ENCODE peak calls at places on chromosome 9, in six cellular contexts. C is WTC11, I is K562, O is GM23338, F is GM12878, R is H1. B is an unnamed sample.

GRCh38 chr9:115209601-115210306 is 91.8 kb upstream of the TNC start:
- DNase-seq in C (no peak), I (no peak), O (no peak), F (peak; percentile 56), R (no peak), B (no peak)

GRCh38 chr9:79611091-79611614 is 39.4 kb downstream of the TLE4 start:
- DNase-seq in C (no peak), I (no peak), O (peak; percentile 23), F (no peak), R (no peak), B (no peak)

GRCh38 chr9:7368410-7369292 is 430.9 kb downstream of the DMAC1 start:
- DNase-seq in C (no peak), I (no peak), O (no peak), F (no peak), R (no peak), B (no peak)

GRCh38 chr9:112914524-112914923 is 23.8 kb upstream of the SLC46A2 start:
- DNase-seq in C (no peak), I (no peak), O (no peak), F (no peak), R (no peak), B (no peak)

GRCh38 chr9:107976767-107977166 is 487.2 kb upstream of the KLF4 start:
- DNase-seq in C (no peak), I (no peak), O (no peak), F (no peak), R (no peak), B (no peak)

GRCh38 chr9:101479337-101480045 is 43.9 kb upstream of the ALDOB start:
- DNase-seq in C (no peak), I (no peak), O (peak; percentile 45), F (no peak), R (no peak), B (no peak)

GRCh38 chr9:86485359-86485758 is 131.1 kb upstream of the TUT7 start:
- DNase-seq in C (no peak), I (no peak), O (no peak), F (no peak), R (no peak), B (no peak)

GRCh38 chr9:1047605-1048235 is 2.4 kb upstream of the DMRT2 start:
- DNase-seq in C (peak; percentile 35), I (no peak), O (peak; percentile 52), F (no peak), R (no peak), B (no peak)

GRCh38 chr9:103789686-103790085 is 304.4 kb upstream of the SMC2 start:
- DNase-seq in C (no peak), I (peak; percentile 4), O (peak; percentile 1), F (no peak), R (no peak), B (peak; percentile 16)

GRCh38 chr9:81825831-81826540 is 102.2 kb upstream of the SPATA31D4 start:
- DNase-seq in C (no peak), I (no peak), O (no peak), F (no peak), R (no peak), B (no peak)

GRCh38 chr9:76729980-76730737 is 34.1 kb upstream of the PCA3 start:
- DNase-seq in C (no peak), I (no peak), O (no peak), F (no peak), R (no peak), B (peak; percentile 4)

GRCh38 chr9:128370367-128370751 is 815 bp upstream of the URM1 start:
- DNase-seq in C (no peak), I (no peak), O (no peak), F (no peak), R (no peak), B (no peak)

DNA sequence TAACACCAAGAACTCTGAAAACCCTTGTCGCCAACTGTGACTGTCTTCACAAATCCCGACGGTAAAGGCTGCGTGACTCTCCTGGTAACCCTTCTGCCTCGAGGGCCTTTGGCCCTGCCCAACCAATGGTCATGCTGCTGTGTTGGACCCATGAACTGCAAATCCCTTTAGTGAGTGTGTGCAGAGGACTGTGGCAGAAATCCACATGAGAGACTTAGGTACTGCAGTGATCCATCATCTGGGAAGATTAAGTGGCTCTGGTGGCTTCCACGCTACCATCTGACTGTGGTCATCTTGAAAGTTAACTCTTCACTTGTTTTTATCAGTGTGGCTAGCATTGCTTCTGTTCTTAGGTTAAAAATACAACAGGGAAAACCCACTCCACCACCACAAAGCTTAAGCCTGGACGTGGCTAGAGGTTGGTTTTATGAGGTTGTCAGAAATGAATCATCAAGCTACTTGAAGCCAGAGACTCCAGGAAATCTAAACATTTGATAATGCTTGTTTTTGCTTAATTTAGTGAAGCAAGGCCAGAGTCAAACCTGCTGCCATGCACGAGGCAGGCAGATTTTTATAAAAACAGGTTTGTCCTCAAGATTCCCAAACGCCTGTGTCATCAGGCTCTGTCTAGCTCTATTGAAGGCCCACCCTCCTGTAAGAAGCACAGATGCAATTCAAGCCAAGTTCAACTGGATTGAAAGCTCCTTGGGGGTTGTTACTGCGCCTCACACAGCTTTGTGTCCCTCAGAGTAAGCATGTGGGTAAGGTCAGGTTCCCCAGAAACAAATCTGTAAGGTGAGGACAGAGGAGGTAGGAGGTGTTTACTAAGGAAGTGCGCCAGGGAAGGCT is 52.7 kb upstream of the ERCC6L2 start:
- DNase-seq in C (no peak), I (no peak), O (no peak), F (peak; percentile 84), R (no peak), B (no peak)
- TF ChIP-seq CREB1 in C (no peak), I (no peak), O (no peak), F (peak; percentile 58), R (no peak), B (no peak)

GRCh38 chr9:34963577-34963976 is 5.5 kb downstream of the PHF24 start:
- DNase-seq in C (no peak), I (no peak), O (no peak), F (no peak), R (no peak), B (no peak)

GRCh38 chr9:34958411-34958982 is 412 bp downstream of the PHF24 start:
- DNase-seq in C (no peak), I (no peak), O (no peak), F (no peak), R (no peak), B (no peak)

GRCh38 chr9:34964458-34964857 is 6.4 kb downstream of the PHF24 start:
- DNase-seq in C (no peak), I (no peak), O (no peak), F (no peak), R (no peak), B (no peak)

GRCh38 chr9:34962530-34962929 is 4.4 kb downstream of the PHF24 start:
- DNase-seq in C (no peak), I (no peak), O (no peak), F (no peak), R (no peak), B (no peak)

DNA sequence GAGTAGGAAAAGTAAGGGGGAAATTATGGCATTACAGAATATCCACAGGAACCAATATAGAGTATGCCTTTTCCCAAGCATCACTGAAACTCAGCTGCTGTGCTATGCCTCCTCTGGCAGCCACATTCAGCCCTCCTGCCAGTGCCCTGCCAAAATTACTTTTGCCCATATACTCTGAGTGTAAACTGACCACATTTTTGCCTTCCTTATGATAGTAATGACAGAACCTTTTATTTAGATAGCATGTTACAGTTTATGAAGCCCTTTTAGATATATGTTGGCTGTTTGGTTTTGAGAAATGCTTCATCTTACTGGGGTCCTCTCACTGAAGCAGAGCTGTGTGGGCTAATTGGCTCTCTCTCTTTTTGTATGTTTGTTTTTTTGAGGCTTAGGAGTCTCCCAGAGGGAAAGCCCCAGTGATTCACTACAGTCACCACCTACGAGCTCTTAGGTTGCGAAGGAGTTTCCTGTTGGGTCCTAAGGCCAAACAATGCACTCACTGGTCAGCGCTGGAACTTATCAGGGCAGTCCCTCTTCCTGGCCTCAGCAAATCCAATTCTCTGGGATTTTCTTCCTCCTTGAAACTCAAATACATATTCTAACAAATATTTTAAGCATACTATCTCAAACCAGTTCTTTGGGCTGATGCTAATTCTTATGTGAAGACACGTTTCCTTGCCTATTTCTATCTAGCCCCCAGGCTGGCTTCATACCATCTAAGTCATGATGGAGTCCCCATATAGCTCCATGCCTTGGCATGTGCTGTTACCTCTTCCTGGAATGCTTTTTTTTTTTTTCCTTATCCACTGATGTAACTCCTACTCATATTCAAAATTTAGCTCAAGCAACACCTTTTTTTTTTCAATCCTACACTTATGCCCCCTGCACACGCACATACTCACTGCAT is 3.7 kb downstream of the PHF24 start:
- DNase-seq in C (no peak), I (no peak), O (peak; percentile 21), F (no peak), R (no peak), B (no peak)
- TF ChIP-seq CREB1 in C (no peak), I (no peak), O (no peak), F (no peak), R (no peak), B (no peak)

DNA sequence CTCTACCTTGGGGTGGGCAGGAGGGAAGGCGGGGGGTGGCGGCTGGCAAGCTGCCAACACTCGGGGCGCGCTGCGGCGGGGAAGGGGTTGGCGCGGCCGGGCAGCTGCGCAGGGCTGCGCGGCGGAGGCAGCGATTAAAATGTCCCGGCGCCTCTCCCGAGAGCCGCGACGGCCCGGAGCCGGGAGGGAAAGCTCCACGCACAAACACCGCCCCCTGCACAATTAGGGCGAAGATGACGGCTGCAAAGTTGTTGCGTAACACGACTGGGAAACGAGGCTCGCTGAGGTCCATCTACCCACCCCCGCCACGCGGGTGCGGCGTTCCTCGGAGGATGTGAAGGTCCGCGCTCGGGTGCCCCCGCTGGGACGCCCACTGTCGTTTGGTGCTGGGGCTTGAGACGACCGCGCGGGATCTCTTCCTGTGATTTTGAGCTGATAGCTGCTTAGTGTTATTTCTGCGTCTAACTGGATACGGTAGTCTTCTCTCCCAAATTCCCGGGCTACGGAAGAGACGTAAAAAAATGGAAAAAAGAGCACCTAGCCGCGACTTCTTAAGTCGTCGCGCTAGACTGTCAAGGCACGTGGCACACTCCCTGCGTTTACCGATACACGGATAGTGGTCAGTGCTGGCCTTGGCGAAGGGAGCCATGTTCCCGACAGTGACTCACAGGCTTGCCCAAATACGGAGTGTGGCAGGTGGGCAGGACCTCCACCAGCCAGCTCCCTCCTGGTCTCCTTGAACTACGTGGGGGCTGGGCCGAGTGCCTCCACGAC is 958 bp upstream of the NFIL3 start:
- DNase-seq in C (peak; percentile 33), I (peak; percentile 64), O (peak; percentile 69), F (no peak), R (no peak), B (peak; percentile 48)
- TF ChIP-seq CREB1 in C (no peak), I (no peak), O (no peak), F (no peak), R (no peak), B (no peak)

GRCh38 chr9:95004452-95005275 is 278.2 kb downstream of the AOPEP start:
- DNase-seq in C (peak; percentile 45), I (peak; percentile 80), O (peak; percentile 73), F (no peak), R (no peak), B (peak; percentile 48)

GRCh38 chr9:95005276-95006141 is 279.0 kb downstream of the AOPEP start:
- DNase-seq in C (no peak), I (no peak), O (peak; percentile 39), F (no peak), R (no peak), B (no peak)

GRCh38 chr9:95008151-95008771 is 281.8 kb downstream of the AOPEP start:
- DNase-seq in C (no peak), I (no peak), O (no peak), F (no peak), R (no peak), B (peak; percentile 86)

GRCh38 chr9:95009459-95009858 is 283.0 kb downstream of the AOPEP start:
- DNase-seq in C (no peak), I (no peak), O (no peak), F (no peak), R (no peak), B (no peak)

DNA sequence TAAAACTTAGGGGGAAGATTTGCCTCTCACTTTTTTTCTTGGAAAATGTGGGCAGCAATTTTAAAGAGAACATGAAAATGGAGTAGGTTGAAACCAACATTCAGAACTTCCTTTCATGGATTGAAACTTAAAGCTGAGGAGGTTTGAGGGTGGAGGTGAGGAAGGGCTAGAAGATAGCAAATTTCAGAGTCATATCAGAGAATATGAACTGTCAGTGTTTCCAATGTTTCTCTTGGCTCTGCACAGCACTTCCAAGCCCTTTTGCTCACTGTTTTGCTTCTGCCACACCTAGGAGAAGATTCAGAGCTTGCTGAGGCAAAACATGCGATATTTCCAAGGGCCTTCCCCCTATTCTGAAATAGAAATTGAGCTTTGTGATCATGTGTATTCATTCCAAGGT is 281.0 kb downstream of the AOPEP start:
- DNase-seq in C (no peak), I (no peak), O (no peak), F (no peak), R (no peak), B (no peak)
- TF ChIP-seq CREB1 in C (no peak), I (no peak), O (no peak), F (no peak), R (no peak), B (no peak)

B was measured in HepG2.